ENCODE peak calls at places on chromosomes 12 and 14, in four cellular contexts. One of them, this sample, is unnamed.

GRCh38 chr12:115752151-115752550 is 525.3 kb downstream of the MED13L start:
- DNase-seq in fibroblast of the aortic adventitia: peak
- DNase-seq in foreskin fibroblast: peak
- DNase-seq in brain microvascular endothelial cell: peak
- DNase-seq in this sample: peak

GRCh38 chr14:74954232-74954946 is 1.0 kb downstream of the PGF start:
- DNase-seq in foreskin fibroblast: peak
- DNase-seq in brain microvascular endothelial cell: no peak
- DNase-seq in fibroblast of the aortic adventitia: no peak
- DNase-seq in this sample: no peak

GRCh38 chr12:64194333-64195149 is 27.6 kb downstream of the KICS2 start:
- DNase-seq in brain microvascular endothelial cell: no peak
- DNase-seq in fibroblast of the aortic adventitia: peak
- DNase-seq in foreskin fibroblast: no peak
- DNase-seq in this sample: peak

GRCh38 chr14:84225243-84225642 is 1304.7 kb upstream of the FLRT2 start:
- DNase-seq in fibroblast of the aortic adventitia: peak
- DNase-seq in brain microvascular endothelial cell: no peak
- DNase-seq in foreskin fibroblast: peak
- DNase-seq in this sample: no peak

GRCh38 chr14:38867561-38868150 is 235.4 kb downstream of the SEC23A start:
- DNase-seq in foreskin fibroblast: peak
- DNase-seq in brain microvascular endothelial cell: peak
- DNase-seq in fibroblast of the aortic adventitia: peak
- DNase-seq in this sample: peak

GRCh38 chr14:75648066-75648838 is 12.4 kb downstream of the ERG28 start:
- DNase-seq in brain microvascular endothelial cell: peak
- DNase-seq in foreskin fibroblast: peak
- DNase-seq in fibroblast of the aortic adventitia: peak
- DNase-seq in this sample: peak

GRCh38 chr12:46264057-46264456 is 4.8 kb downstream of the SLC38A1 start:
- DNase-seq in fibroblast of the aortic adventitia: peak
- DNase-seq in brain microvascular endothelial cell: no peak
- DNase-seq in foreskin fibroblast: peak
- DNase-seq in this sample: peak

GRCh38 chr12:132851465-132851864 is 22.8 kb upstream of the GOLGA3 start:
- DNase-seq in brain microvascular endothelial cell: no peak
- DNase-seq in fibroblast of the aortic adventitia: no peak
- DNase-seq in foreskin fibroblast: no peak
- DNase-seq in this sample: no peak

GRCh38 chr14:56797569-56798446 is 12.5 kb downstream of the OTX2 start:
- DNase-seq in fibroblast of the aortic adventitia: no peak
- DNase-seq in foreskin fibroblast: no peak
- DNase-seq in brain microvascular endothelial cell: no peak
- DNase-seq in this sample: no peak

GRCh38 chr14:92391746-92392145 is 68.8 kb downstream of the SLC24A4 start:
- DNase-seq in brain microvascular endothelial cell: no peak
- DNase-seq in foreskin fibroblast: no peak
- DNase-seq in fibroblast of the aortic adventitia: no peak
- DNase-seq in this sample: no peak

GRCh38 chr12:74537126-74537706 is 419 bp upstream of the ATXN7L3B start:
- DNase-seq in brain microvascular endothelial cell: peak
- DNase-seq in fibroblast of the aortic adventitia: peak
- DNase-seq in foreskin fibroblast: peak
- DNase-seq in this sample: peak

GRCh38 chr14:88837495-88837894 is 13.0 kb downstream of the TTC8 start:
- DNase-seq in brain microvascular endothelial cell: no peak
- DNase-seq in foreskin fibroblast: no peak
- DNase-seq in fibroblast of the aortic adventitia: no peak
- DNase-seq in this sample: no peak

GRCh38 chr14:92570863-92571262 is 57.3 kb downstream of the RIN3 start:
- DNase-seq in brain microvascular endothelial cell: no peak
- DNase-seq in fibroblast of the aortic adventitia: no peak
- DNase-seq in foreskin fibroblast: no peak
- DNase-seq in this sample: no peak

GRCh38 chr12:47987411-47988072 is 16.7 kb downstream of the COL2A1 start:
- DNase-seq in foreskin fibroblast: peak
- DNase-seq in brain microvascular endothelial cell: no peak
- DNase-seq in fibroblast of the aortic adventitia: peak
- DNase-seq in this sample: no peak

GRCh38 chr14:55599250-55599879 is 19.4 kb downstream of the KTN1 start:
- DNase-seq in fibroblast of the aortic adventitia: no peak
- DNase-seq in brain microvascular endothelial cell: no peak
- DNase-seq in foreskin fibroblast: no peak
- DNase-seq in this sample: peak

GRCh38 chr14:61642246-61642982 is 52.9 kb upstream of the HIF1A start:
- DNase-seq in brain microvascular endothelial cell: peak
- DNase-seq in foreskin fibroblast: peak
- DNase-seq in fibroblast of the aortic adventitia: peak
- DNase-seq in this sample: peak

GRCh38 chr12:52221912-52222457 is 11.1 kb upstream of the KRT7 start:
- DNase-seq in foreskin fibroblast: peak
- DNase-seq in brain microvascular endothelial cell: peak
- DNase-seq in fibroblast of the aortic adventitia: no peak
- DNase-seq in this sample: peak

GRCh38 chr14:22883191-22883976 is at the start of gene REM2:
- DNase-seq in foreskin fibroblast: no peak
- DNase-seq in fibroblast of the aortic adventitia: no peak
- DNase-seq in brain microvascular endothelial cell: no peak
- DNase-seq in this sample: no peak

GRCh38 chr12:76127588-76127987 is 43.1 kb upstream of the NAP1L1 start:
- DNase-seq in fibroblast of the aortic adventitia: no peak
- DNase-seq in brain microvascular endothelial cell: no peak
- DNase-seq in foreskin fibroblast: no peak
- DNase-seq in this sample: no peak

GRCh38 chr14:99524804-99525698 is 43.8 kb downstream of the CCNK start:
- DNase-seq in brain microvascular endothelial cell: peak
- DNase-seq in fibroblast of the aortic adventitia: peak
- DNase-seq in foreskin fibroblast: peak
- DNase-seq in this sample: peak
- TF ChIP-seq CTCF in brain microvascular endothelial cell: peak
- TF ChIP-seq CTCF in fibroblast of the aortic adventitia: peak
- TF ChIP-seq CTCF in foreskin fibroblast: peak
- TF ChIP-seq CTCF in this sample: peak

GRCh38 chr12:2796187-2796663 is 1.5 kb downstream of the FKBP4 start:
- DNase-seq in foreskin fibroblast: peak
- DNase-seq in fibroblast of the aortic adventitia: no peak
- DNase-seq in brain microvascular endothelial cell: no peak
- DNase-seq in this sample: peak

GRCh38 chr12:2795291-2796186 is 769 bp downstream of the FKBP4 start:
- DNase-seq in fibroblast of the aortic adventitia: peak
- DNase-seq in foreskin fibroblast: peak
- DNase-seq in brain microvascular endothelial cell: peak
- DNase-seq in this sample: peak

GRCh38 chr12:2794736-2795289 is at the start of gene FKBP4:
- DNase-seq in foreskin fibroblast: peak
- DNase-seq in brain microvascular endothelial cell: peak
- DNase-seq in fibroblast of the aortic adventitia: peak
- DNase-seq in this sample: peak

GRCh38 chr12:2800046-2800570 is 5.3 kb downstream of the FKBP4 start:
- DNase-seq in brain microvascular endothelial cell: no peak
- DNase-seq in fibroblast of the aortic adventitia: no peak
- DNase-seq in foreskin fibroblast: no peak
- DNase-seq in this sample: no peak

DNA sequence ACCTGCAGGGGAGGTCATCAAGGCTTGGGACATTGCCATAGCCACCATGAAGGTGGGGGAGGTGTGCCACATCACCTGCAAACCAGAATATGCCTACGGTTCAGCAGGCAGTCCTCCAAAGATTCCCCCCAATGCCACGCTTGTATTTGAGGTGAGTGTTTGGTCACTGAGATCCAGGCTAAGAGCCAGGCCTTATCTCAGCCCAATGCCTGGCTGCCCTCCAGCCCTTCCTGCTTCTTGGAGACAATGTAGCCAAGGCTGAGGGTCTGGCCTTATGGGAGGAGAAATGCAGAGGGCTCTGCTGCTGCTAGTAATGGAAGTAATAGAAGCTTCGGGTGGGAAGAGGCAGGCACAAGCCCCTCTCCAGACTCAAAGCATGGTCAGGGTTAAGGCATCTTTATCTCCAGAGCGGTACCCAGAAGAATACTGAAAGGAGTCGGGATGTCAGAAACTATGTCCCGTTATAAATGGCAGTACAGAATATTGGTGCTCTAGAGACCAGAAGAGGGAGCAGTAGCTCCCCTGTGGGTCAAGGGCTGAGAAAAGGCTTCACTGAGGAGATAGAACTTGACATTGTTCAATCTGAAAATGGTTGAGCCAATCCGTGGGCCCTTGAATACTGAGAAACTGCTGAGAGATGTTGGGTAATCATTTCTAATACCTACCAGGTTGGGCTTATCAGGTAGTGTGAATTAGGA is 3.1 kb downstream of the FKBP4 start:
- DNase-seq in brain microvascular endothelial cell: no peak
- DNase-seq in foreskin fibroblast: peak
- DNase-seq in fibroblast of the aortic adventitia: peak
- DNase-seq in this sample: peak
- H3K4me3 ChIP-seq in brain microvascular endothelial cell: no peak
- H3K4me3 ChIP-seq in foreskin fibroblast: no peak
- H3K4me3 ChIP-seq in fibroblast of the aortic adventitia: no peak
- H3K4me3 ChIP-seq in this sample: no peak

DNA sequence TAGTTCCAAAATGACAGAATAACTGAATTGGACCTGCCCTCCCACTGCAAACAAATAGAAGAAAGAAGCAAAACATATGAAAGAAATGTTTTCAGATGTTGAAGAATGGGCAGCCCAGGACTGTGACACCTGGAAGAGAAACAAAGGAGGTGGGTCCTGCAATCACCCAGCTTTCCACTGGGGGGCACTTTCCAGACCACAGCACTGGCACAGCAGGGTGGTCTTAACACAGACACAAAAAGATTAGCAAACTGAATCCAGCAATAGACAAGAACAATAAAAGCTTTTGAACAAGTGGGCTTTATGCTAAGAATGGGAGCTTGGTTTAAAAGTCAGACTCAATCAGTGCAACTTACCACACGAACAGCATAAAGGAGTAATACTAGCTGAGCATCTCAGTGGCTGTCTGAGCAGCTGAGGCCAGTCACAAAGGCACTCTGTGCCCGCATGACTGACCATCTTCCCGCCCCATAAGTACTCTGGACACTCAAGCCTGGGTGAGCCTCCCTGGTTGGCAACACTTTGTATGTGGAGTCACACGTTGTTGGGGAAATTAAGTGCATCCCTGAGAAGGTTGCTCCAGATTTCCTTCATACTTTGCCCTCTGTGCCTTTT is 27.7 kb downstream of the JKAMP start:
- DNase-seq in brain microvascular endothelial cell: no peak
- DNase-seq in foreskin fibroblast: no peak
- DNase-seq in fibroblast of the aortic adventitia: no peak
- DNase-seq in this sample: peak
- TF ChIP-seq CTCF in brain microvascular endothelial cell: peak
- TF ChIP-seq CTCF in foreskin fibroblast: peak
- TF ChIP-seq CTCF in fibroblast of the aortic adventitia: peak
- TF ChIP-seq CTCF in this sample: peak

GRCh38 chr14:37594916-37595808 is at the start of the genes FOXA1 and TTC6:
- DNase-seq in foreskin fibroblast: peak
- DNase-seq in brain microvascular endothelial cell: no peak
- DNase-seq in fibroblast of the aortic adventitia: peak
- DNase-seq in this sample: peak
- H3K4me3 ChIP-seq in foreskin fibroblast: peak
- H3K4me3 ChIP-seq in brain microvascular endothelial cell: peak
- H3K4me3 ChIP-seq in fibroblast of the aortic adventitia: peak
- H3K4me3 ChIP-seq in this sample: peak

GRCh38 chr12:22684526-22685118 is 59.7 kb downstream of the ETNK1 start:
- DNase-seq in brain microvascular endothelial cell: peak
- DNase-seq in fibroblast of the aortic adventitia: peak
- DNase-seq in foreskin fibroblast: peak
- DNase-seq in this sample: peak

GRCh38 chr12:22683131-22683530 is 58.2 kb downstream of the ETNK1 start:
- DNase-seq in brain microvascular endothelial cell: no peak
- DNase-seq in foreskin fibroblast: no peak
- DNase-seq in fibroblast of the aortic adventitia: no peak
- DNase-seq in this sample: no peak

GRCh38 chr12:22678175-22678574 is 53.2 kb downstream of the ETNK1 start:
- DNase-seq in brain microvascular endothelial cell: no peak
- DNase-seq in fibroblast of the aortic adventitia: no peak
- DNase-seq in foreskin fibroblast: no peak
- DNase-seq in this sample: no peak

GRCh38 chr12:22684124-22684523 is 59.2 kb downstream of the ETNK1 start:
- DNase-seq in foreskin fibroblast: peak
- DNase-seq in brain microvascular endothelial cell: no peak
- DNase-seq in fibroblast of the aortic adventitia: no peak
- DNase-seq in this sample: no peak

GRCh38 chr12:22682663-22683062 is 57.7 kb downstream of the ETNK1 start:
- DNase-seq in foreskin fibroblast: no peak
- DNase-seq in fibroblast of the aortic adventitia: no peak
- DNase-seq in brain microvascular endothelial cell: no peak
- DNase-seq in this sample: no peak
- TF ChIP-seq CTCF in foreskin fibroblast: no peak
- TF ChIP-seq CTCF in fibroblast of the aortic adventitia: no peak
- TF ChIP-seq CTCF in brain microvascular endothelial cell: no peak
- TF ChIP-seq CTCF in this sample: no peak

GRCh38 chr14:45699451-45699850 is 446.4 kb upstream of the MIS18BP1 start:
- DNase-seq in fibroblast of the aortic adventitia: no peak
- DNase-seq in brain microvascular endothelial cell: no peak
- DNase-seq in foreskin fibroblast: peak
- DNase-seq in this sample: no peak

DNA sequence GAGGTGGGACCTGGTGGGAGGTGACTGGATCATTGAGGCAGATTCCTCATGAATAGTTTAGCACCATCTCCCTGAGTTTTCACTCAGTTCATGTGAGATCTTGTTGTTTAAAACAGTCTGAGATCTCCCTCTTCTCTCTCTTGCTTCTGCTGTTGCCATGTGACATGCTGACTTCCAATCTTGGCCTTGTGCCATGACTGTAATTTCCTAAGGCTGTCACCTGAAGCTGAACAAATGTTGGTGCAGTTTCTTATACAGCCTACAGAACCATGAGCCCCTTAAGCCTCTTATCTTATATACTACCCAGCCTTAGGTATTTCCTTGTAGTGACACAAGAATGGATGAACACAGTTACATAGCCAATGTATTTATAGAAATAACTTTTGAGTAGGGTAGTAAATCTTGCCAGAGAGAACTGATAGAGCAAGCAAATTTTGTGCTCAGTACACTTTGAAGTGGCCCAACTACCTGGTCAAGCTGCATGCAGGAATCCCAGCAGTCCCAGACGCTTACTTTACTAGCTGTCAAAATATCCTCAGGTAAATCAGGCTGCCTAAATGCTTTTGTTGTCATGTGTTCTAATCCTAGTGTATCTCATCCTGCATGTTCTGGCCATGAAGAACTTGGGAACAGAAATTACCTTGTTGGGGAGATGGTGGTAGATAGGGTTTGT is 445.6 kb upstream of the MIS18BP1 start:
- DNase-seq in fibroblast of the aortic adventitia: no peak
- DNase-seq in brain microvascular endothelial cell: no peak
- DNase-seq in foreskin fibroblast: peak
- DNase-seq in this sample: no peak
- H3K4me3 ChIP-seq in fibroblast of the aortic adventitia: no peak
- H3K4me3 ChIP-seq in brain microvascular endothelial cell: no peak
- H3K4me3 ChIP-seq in foreskin fibroblast: no peak
- H3K4me3 ChIP-seq in this sample: no peak

DNA sequence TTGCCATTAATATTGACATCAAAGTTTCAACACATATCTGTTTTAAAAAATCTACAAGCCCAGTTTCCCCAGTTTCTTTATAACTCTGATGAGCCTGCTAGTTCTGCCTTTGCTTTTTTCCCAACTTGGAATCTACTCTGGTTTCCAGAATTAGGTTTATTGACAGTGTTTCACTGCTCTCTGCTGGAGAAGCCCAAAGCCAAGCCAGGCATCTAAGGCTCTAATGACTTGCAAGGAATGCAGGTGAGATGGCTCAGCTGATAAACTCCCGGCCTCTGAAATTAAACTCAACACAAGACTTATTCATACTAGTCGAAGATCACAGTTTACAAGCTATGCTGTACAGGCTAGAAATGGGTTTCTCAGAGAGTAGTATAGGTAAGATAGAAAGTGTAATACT is 54.3 kb downstream of the HMGA2 start:
- DNase-seq in fibroblast of the aortic adventitia: peak
- DNase-seq in brain microvascular endothelial cell: no peak
- DNase-seq in foreskin fibroblast: no peak
- DNase-seq in this sample: no peak
- TF ChIP-seq CTCF in fibroblast of the aortic adventitia: peak
- TF ChIP-seq CTCF in brain microvascular endothelial cell: peak
- TF ChIP-seq CTCF in foreskin fibroblast: peak
- TF ChIP-seq CTCF in this sample: peak

This sample was measured in cardiac fibroblast.